ENCODE peak calls at places on chromosomes 2 and 18, in four cellular contexts. I is tibial artery, X is cardiac muscle cell, E is cardiac fibroblast. O is an unnamed sample.

GRCh38 chr2:228614741-228615140 is 433.3 kb upstream of the SPHKAP start:
- DNase-seq in E (no peak), X (no peak), I (no peak), O (no peak)

GRCh38 chr2:40101076-40101688 is 322.1 kb upstream of the THUMPD2 start:
- DNase-seq in I (no peak), E (peak), X (no peak), O (no peak)

GRCh38 chr18:70181015-70181414 is 24.5 kb downstream of the RTTN start:
- DNase-seq in X (no peak), E (peak), I (no peak), O (no peak)

GRCh38 chr2:18445412-18446320 is 114.8 kb downstream of the RDH14 start:
- DNase-seq in E (peak), X (no peak), I (peak), O (no peak)

GRCh38 chr18:12774982-12775381 is 72.1 kb downstream of the PSMG2 start:
- DNase-seq in E (peak), X (no peak), I (no peak), O (no peak)

GRCh38 chr2:238239552-238239871 is 326 bp downstream of the HES6 start:
- DNase-seq in E (no peak), I (no peak), X (peak), O (no peak)

GRCh38 chr2:151289972-151290335 is 486 bp upstream of the NMI start:
- DNase-seq in I (no peak), X (no peak), E (peak), O (peak)

GRCh38 chr2:238998775-238999174 is 150.9 kb downstream of the TWIST2 start:
- DNase-seq in X (no peak), I (no peak), E (no peak), O (no peak)

GRCh38 chr2:181164699-181165098 is 184.3 kb downstream of the UBE2E3 start:
- DNase-seq in X (no peak), I (no peak), E (no peak), O (no peak)

GRCh38 chr18:63322908-63323634 is 3.5 kb upstream of the BCL2 start:
- DNase-seq in X (peak), I (no peak), E (peak), O (peak)

GRCh38 chr2:181411105-181411849 is 45.9 kb upstream of the ITGA4 start:
- DNase-seq in X (peak), I (no peak), E (peak), O (no peak)

GRCh38 chr18:76404345-76404831 is 90.7 kb downstream of the ZNF516 start:
- DNase-seq in I (no peak), X (no peak), E (no peak), O (no peak)

GRCh38 chr18:48799724-48800315 is 150.9 kb downstream of the SMAD7 start:
- DNase-seq in X (no peak), E (no peak), I (peak), O (peak)

GRCh38 chr2:131828164-131828561 is 300.5 kb downstream of the CCDC74A start:
- DNase-seq in X (no peak), I (no peak), E (no peak), O (no peak)

GRCh38 chr2:233817995-233818638 is 36.2 kb downstream of the HJURP start:
- DNase-seq in E (no peak), I (peak), X (no peak), O (peak)

GRCh38 chr18:677951-678363 is 20.5 kb downstream of the TYMS start:
- DNase-seq in I (no peak), X (no peak), E (no peak), O (no peak)

GRCh38 chr2:176188969-176189665 is 649 bp downstream of the HOXD1 start:
- DNase-seq in I (no peak), X (no peak), E (no peak), O (peak)

GRCh38 chr2:240107386-240107785 is 28.7 kb downstream of the COPS9 start:
- DNase-seq in X (no peak), I (no peak), E (no peak), O (no peak)

GRCh38 chr2:86700705-86701104 is 19.4 kb upstream of the RMND5A start:
- DNase-seq in I (no peak), X (no peak), E (peak), O (no peak)

GRCh38 chr18:57951999-57952774 is 91.8 kb upstream of the NEDD4L start:
- DNase-seq in E (no peak), X (no peak), I (no peak), O (no peak)

GRCh38 chr18:58288922-58289797 is 245.1 kb downstream of the NEDD4L start:
- DNase-seq in X (peak), E (peak), I (no peak), O (no peak)

GRCh38 chr2:65383571-65384488 is 48.6 kb downstream of the SPRED2 start:
- DNase-seq in X (no peak), I (no peak), E (peak), O (no peak)

GRCh38 chr2:197672494-197672893 is 2.9 kb downstream of the RFTN2 start:
- DNase-seq in X (no peak), I (no peak), E (no peak), O (no peak)

GRCh38 chr2:237650455-237650850 is 23.1 kb downstream of the LRRFIP1 start:
- DNase-seq in X (no peak), E (no peak), I (no peak), O (no peak)

O was measured in activated naive CD4-positive, alpha-beta T cell treated with anti-CD3 and anti-CD28 coated beads, Interleukin-2, amount 10 ng/mL, durations not matched to agents 7 days and 5 days.